ENCODE peak calls at places on chromosomes 5 and 9, in six cellular contexts. One of them, this sample, is unnamed.

GRCh38 chr5:141973871-141974595 is 5.1 kb downstream of the RNF14 start:
- DNase-seq in activated T-helper 9 cell treated with anti-CD3 and anti-CD28 coated beads, Interleukin-2, amount 50 U/mL, for 16 hours: no peak
- DNase-seq in hepatocyte: no peak
- DNase-seq in Peyer's patch: no peak
- DNase-seq in H4: peak; percentile 22
- DNase-seq in NCI-H2081: no peak
- DNase-seq in this sample: no peak

GRCh38 chr5:59596586-59597348 is 296.8 kb downstream of the PDE4D start:
- DNase-seq in activated T-helper 9 cell treated with anti-CD3 and anti-CD28 coated beads, Interleukin-2, amount 50 U/mL, for 16 hours: no peak
- DNase-seq in H4: no peak
- DNase-seq in NCI-H2081: no peak
- DNase-seq in Peyer's patch: no peak
- DNase-seq in hepatocyte: no peak
- DNase-seq in this sample: no peak

GRCh38 chr5:41794478-41794877 is 75.7 kb downstream of the OXCT1 start:
- DNase-seq in H4: peak; percentile 75
- DNase-seq in NCI-H2081: peak; percentile 67
- DNase-seq in activated T-helper 9 cell treated with anti-CD3 and anti-CD28 coated beads, Interleukin-2, amount 50 U/mL, for 16 hours: no peak
- DNase-seq in Peyer's patch: no peak
- DNase-seq in hepatocyte: peak; percentile 68
- DNase-seq in this sample: peak; percentile 53

GRCh38 chr5:172658869-172659513 is 17.9 kb downstream of the NEURL1B start:
- DNase-seq in Peyer's patch: no peak
- DNase-seq in NCI-H2081: no peak
- DNase-seq in activated T-helper 9 cell treated with anti-CD3 and anti-CD28 coated beads, Interleukin-2, amount 50 U/mL, for 16 hours: no peak
- DNase-seq in H4: peak; percentile 46
- DNase-seq in hepatocyte: no peak
- DNase-seq in this sample: no peak

GRCh38 chr5:135436856-135437795 is 10.0 kb downstream of the DCANP1 start:
- DNase-seq in NCI-H2081: no peak
- DNase-seq in hepatocyte: no peak
- DNase-seq in activated T-helper 9 cell treated with anti-CD3 and anti-CD28 coated beads, Interleukin-2, amount 50 U/mL, for 16 hours: no peak
- DNase-seq in H4: no peak
- DNase-seq in Peyer's patch: peak; percentile 44
- DNase-seq in this sample: no peak

GRCh38 chr5:157269165-157269671 is 3.3 kb downstream of the CYFIP2 start:
- DNase-seq in Peyer's patch: peak; percentile 59
- DNase-seq in H4: no peak
- DNase-seq in NCI-H2081: no peak
- DNase-seq in activated T-helper 9 cell treated with anti-CD3 and anti-CD28 coated beads, Interleukin-2, amount 50 U/mL, for 16 hours: no peak
- DNase-seq in hepatocyte: no peak
- DNase-seq in this sample: no peak

GRCh38 chr9:107263289-107263688 is 19.8 kb upstream of the RAD23B start:
- DNase-seq in H4: no peak
- DNase-seq in hepatocyte: no peak
- DNase-seq in activated T-helper 9 cell treated with anti-CD3 and anti-CD28 coated beads, Interleukin-2, amount 50 U/mL, for 16 hours: no peak
- DNase-seq in Peyer's patch: no peak
- DNase-seq in NCI-H2081: no peak
- DNase-seq in this sample: no peak

GRCh38 chr5:75281716-75282465 is 45.2 kb upstream of the ANKRD31 start:
- DNase-seq in hepatocyte: no peak
- DNase-seq in activated T-helper 9 cell treated with anti-CD3 and anti-CD28 coated beads, Interleukin-2, amount 50 U/mL, for 16 hours: no peak
- DNase-seq in Peyer's patch: no peak
- DNase-seq in H4: peak; percentile 18
- DNase-seq in NCI-H2081: no peak
- DNase-seq in this sample: no peak

GRCh38 chr5:35313296-35313695 is 83.0 kb upstream of the PRLR start:
- DNase-seq in activated T-helper 9 cell treated with anti-CD3 and anti-CD28 coated beads, Interleukin-2, amount 50 U/mL, for 16 hours: no peak
- DNase-seq in H4: peak; percentile 89
- DNase-seq in NCI-H2081: no peak
- DNase-seq in hepatocyte: no peak
- DNase-seq in Peyer's patch: no peak
- DNase-seq in this sample: peak; percentile 76

GRCh38 chr9:131747352-131747751 is 7.5 kb upstream of the RAPGEF1 start:
- DNase-seq in NCI-H2081: peak; percentile 58
- DNase-seq in H4: peak; percentile 73
- DNase-seq in activated T-helper 9 cell treated with anti-CD3 and anti-CD28 coated beads, Interleukin-2, amount 50 U/mL, for 16 hours: no peak
- DNase-seq in hepatocyte: peak; percentile 77
- DNase-seq in Peyer's patch: peak; percentile 67
- DNase-seq in this sample: peak; percentile 75

GRCh38 chr5:144142030-144142825 is 28.2 kb downstream of the YIPF5 start:
- DNase-seq in hepatocyte: peak; percentile 59
- DNase-seq in activated T-helper 9 cell treated with anti-CD3 and anti-CD28 coated beads, Interleukin-2, amount 50 U/mL, for 16 hours: no peak
- DNase-seq in H4: peak; percentile 58
- DNase-seq in NCI-H2081: peak; percentile 32
- DNase-seq in Peyer's patch: no peak
- DNase-seq in this sample: peak; percentile 37

This sample was measured in foreskin melanocyte.